ENCODE peak calls at places on chromosomes 4 and X, in five cellular contexts. Q is Caki2; P is activated T-helper 1 cell treated with anti-CD3 and anti-CD28 coated beads, Interleukin-2, amount 50 U/mL, for 16 hours; T is CD8-positive, alpha-beta memory T cell; K is progenitor cell of endocrine pancreas. C is an unnamed sample.
A peak's percentile ranks its signal among the peaks of the same experiment; 100 is the strongest.

GRCh38 chr4:186330368-186330767 is 64.4 kb downstream of the F11 start:
- DNase-seq in K (no peak), Q (no peak), T (no peak), P (no peak), C (no peak)

GRCh38 chrX:39296472-39296871 is 495.2 kb downstream of the MID1IP1 start:
- DNase-seq in Q (no peak), P (no peak), T (no peak), K (no peak), C (no peak)

GRCh38 chr4:24285759-24286158 is 298.6 kb downstream of the DHX15 start:
- DNase-seq in P (no peak), K (no peak), Q (no peak), T (no peak), C (no peak)

GRCh38 chr4:30722916-30723270 is 2.7 kb downstream of the PCDH7 start:
- DNase-seq in K (no peak), Q (no peak), T (no peak), P (no peak), C (no peak)

GRCh38 chr4:55358668-55359067 is 12.6 kb downstream of the SRD5A3 start:
- DNase-seq in P (no peak), T (no peak), K (no peak), Q (peak; percentile 51), C (peak; percentile 3)

GRCh38 chr4:22090655-22091350 is 142.2 kb upstream of the KCNIP4 start:
- DNase-seq in Q (no peak), P (no peak), K (no peak), T (no peak), C (no peak)

GRCh38 chr4:183738081-183738673 is 79.1 kb downstream of the TRAPPC11 start:
- DNase-seq in Q (no peak), K (no peak), T (no peak), P (no peak), C (no peak)

GRCh38 chr4:8690811-8691775 is 98.5 kb downstream of the CPZ start:
- DNase-seq in K (no peak), Q (no peak), P (no peak), T (no peak), C (no peak)

GRCh38 chrX:72526534-72527508 is 45.8 kb downstream of the HDAC8 start:
- DNase-seq in Q (no peak), P (no peak), T (no peak), K (no peak), C (no peak)

GRCh38 chrX:39603291-39603690 is 494.5 kb downstream of the BCOR start:
- DNase-seq in K (no peak), P (no peak), T (no peak), Q (no peak), C (no peak)

GRCh38 chr4:145047151-145047550 is 50.8 kb downstream of the ANAPC10 start:
- DNase-seq in P (no peak), Q (no peak), T (no peak), K (no peak), C (no peak)

GRCh38 chrX:138191998-138192397 is 519.5 kb downstream of the FGF13 start:
- DNase-seq in Q (no peak), K (peak; percentile 20), P (no peak), T (no peak), C (no peak)

GRCh38 chr4:2686379-2687265 is 69.5 kb downstream of the TNIP2 start:
- DNase-seq in K (no peak), P (no peak), Q (no peak), T (no peak), C (no peak)

GRCh38 chr4:7766661-7767345 is 172.9 kb downstream of the AFAP1 start:
- DNase-seq in Q (no peak), P (no peak), K (no peak), T (no peak), C (no peak)

GRCh38 chrX:16177260-16177659 is 10.0 kb downstream of the MAGEB17 start:
- DNase-seq in K (no peak), T (no peak), P (no peak), Q (no peak), C (no peak)

GRCh38 chr4:85829276-85830051 is 354.5 kb downstream of the ARHGAP24 start:
- DNase-seq in T (no peak), Q (peak; percentile 23), K (no peak), P (no peak), C (no peak)

GRCh38 chr4:89296871-89297270 is 10.7 kb downstream of the GPRIN3 start:
- DNase-seq in P (no peak), Q (no peak), T (no peak), K (no peak), C (no peak)

GRCh38 chrX:134244043-134244442 is 7.1 kb downstream of the CCDC160 start:
- DNase-seq in P (no peak), T (no peak), K (no peak), Q (no peak), C (no peak)

GRCh38 chrX:48833531-48834138 is 1.8 kb downstream of the PCSK1N start:
- DNase-seq in T (no peak), Q (peak; percentile 5), P (no peak), K (no peak), C (no peak)

GRCh38 chrX:110381216-110381615 is 22.6 kb downstream of the RTL9 start:
- DNase-seq in K (no peak), T (no peak), Q (no peak), P (no peak), C (no peak)

C was measured in activated CD4-positive, alpha-beta T cell treated with anti-CD3 and anti-CD28 coated beads, Interleukin-2, amount 50 U/mL, for 24 hours.